ENCODE peak calls at places on chromosomes 12 and 14, in five cellular contexts. G, Z, Y, P and T are unnamed samples.

GRCh38 chr14:22994762-22995275 is 12.5 kb upstream of the AJUBA start:
- DNase-seq in P (no peak), G (peak; percentile 15), Z (peak; percentile 20), Y (no peak), T (peak; percentile 61)

GRCh38 chr12:78490841-78491240 is 373.7 kb upstream of the SYT1 start:
- DNase-seq in Y (no peak), Z (no peak), G (no peak), P (no peak), T (peak; percentile 2)

GRCh38 chr14:30005114-30005698 is 77.6 kb upstream of the PRKD1 start:
- DNase-seq in P (peak; percentile 58), Y (peak; percentile 15), G (peak; percentile 58), Z (no peak), T (peak; percentile 69)

GRCh38 chr12:87303396-87304012 is 725.7 kb downstream of the C12orf50 start:
- DNase-seq in P (peak; percentile 26), G (no peak), Y (no peak), Z (no peak), T (no peak)

GRCh38 chr14:26820101-26820500 is 222.3 kb upstream of the NOVA1 start:
- DNase-seq in G (no peak), P (peak; percentile 15), Y (no peak), Z (no peak), T (no peak)

GRCh38 chr14:73829526-73830431 is 21.9 kb upstream of the PTGR2 start:
- DNase-seq in P (no peak), G (no peak), Z (peak; percentile 44), Y (no peak), T (peak; percentile 23)

GRCh38 chr14:75286313-75286712 is 7.7 kb downstream of the FOS start:
- DNase-seq in G (no peak), Y (no peak), P (no peak), Z (no peak), T (no peak)

GRCh38 chr12:1915082-1915968 is 3.1 kb downstream of the CACNA2D4 start:
- DNase-seq in G (no peak), Y (no peak), Z (peak; percentile 24), P (no peak), T (no peak)

GRCh38 chr14:104972301-104973211 is 5.6 kb downstream of the AHNAK2 start:
- DNase-seq in Z (no peak), Y (no peak), G (peak; percentile 54), P (peak; percentile 80), T (no peak)

GRCh38 chr12:22494319-22494718 is 50.0 kb downstream of the C2CD5 start:
- DNase-seq in P (no peak), G (no peak), Y (no peak), Z (no peak), T (no peak)

GRCh38 chr14:97280526-97280925 is 483.3 kb downstream of the VRK1 start:
- DNase-seq in P (no peak), G (no peak), Y (no peak), Z (no peak), T (no peak)

GRCh38 chr12:92928431-92928961 is 599 bp downstream of the EEA1 start:
- DNase-seq in G (no peak), Z (peak; percentile 69), Y (no peak), P (no peak), T (no peak)

GRCh38 chr12:115895247-115895646 is 382.2 kb downstream of the MED13L start:
- DNase-seq in P (no peak), Z (peak; percentile 3), Y (no peak), G (no peak), T (no peak)

GRCh38 chr14:92866181-92866752 is 56.7 kb upstream of the CHGA start:
- DNase-seq in P (no peak), Z (no peak), G (no peak), Y (no peak), T (no peak)

GRCh38 chr12:123530683-123531082 is 2.8 kb downstream of the RILPL1 start:
- DNase-seq in P (no peak), Z (no peak), G (no peak), Y (no peak), T (no peak)

GRCh38 chr12:14957769-14958168 is 3.6 kb downstream of the ARHGDIB start:
- DNase-seq in P (no peak), Z (no peak), G (no peak), Y (no peak), T (no peak)

GRCh38 chr14:78399316-78399889 is 229.2 kb downstream of the NRXN3 start:
- DNase-seq in Z (peak; percentile 5), Y (no peak), G (no peak), P (no peak), T (no peak)

GRCh38 chr12:64088431-64089349 is 133.4 kb downstream of the KICS2 start:
- DNase-seq in P (peak; percentile 23), Y (peak; percentile 92), Z (no peak), G (no peak), T (peak; percentile 93)

GRCh38 chr12:27711312-27711682 is 665 bp downstream of the MRPS35 start:
- DNase-seq in Z (peak; percentile 7), Y (no peak), G (no peak), P (peak; percentile 25), T (no peak)

GRCh38 chr12:106106892-106107291 is 31.9 kb downstream of the NUAK1 start:
- DNase-seq in G (no peak), Y (no peak), Z (no peak), P (no peak), T (peak; percentile 57)

GRCh38 chr14:99772371-99773283 is 20.6 kb upstream of the EML1 start:
- DNase-seq in G (no peak), P (no peak), Z (no peak), Y (no peak), T (no peak)

GRCh38 chr14:91694643-91695042 is 37.2 kb downstream of the CATSPERB start:
- DNase-seq in Y (no peak), G (no peak), P (no peak), Z (no peak), T (no peak)

GRCh38 chr12:95543305-95543704 is 8.0 kb downstream of the USP44 start:
- DNase-seq in P (no peak), Z (no peak), Y (no peak), G (no peak), T (no peak)

GRCh38 chr12:120540445-120540844 is 6.3 kb downstream of the RNF10 start:
- DNase-seq in G (no peak), P (no peak), Z (no peak), Y (no peak), T (no peak)

GRCh38 chr14:77106666-77107065 is 8.6 kb downstream of the CIPC start:
- DNase-seq in P (no peak), Z (no peak), Y (no peak), G (no peak), T (no peak)

GRCh38 chr12:114995891-114996290 is 311.9 kb upstream of the TBX3 start:
- DNase-seq in G (no peak), Y (no peak), Z (no peak), P (peak; percentile 5), T (no peak)

GRCh38 chr12:23204933-23205778 is 580.2 kb downstream of the ETNK1 start:
- DNase-seq in G (no peak), Z (no peak), Y (peak; percentile 24), P (peak; percentile 66), T (peak; percentile 29)

GRCh38 chr12:95415451-95415850 is 58.5 kb upstream of the METAP2 start:
- DNase-seq in Y (no peak), G (no peak), Z (no peak), P (no peak), T (no peak)